ENCODE peak calls at places on chromosomes 5 and 9, in four cellular contexts. O, X, N and D are unnamed samples.

GRCh38 chr5:103000089-103000488 is 119.8 kb downstream of the GIN1 start:
- DNase-seq in O (no peak), X (no peak), N (no peak), D (no peak)

GRCh38 chr5:170538970-170539586 is 35.3 kb downstream of the KCNIP1 start:
- DNase-seq in O (no peak), X (no peak), N (no peak), D (no peak)

GRCh38 chr9:133160742-133161541 is 2.8 kb downstream of the GBGT1 start:
- DNase-seq in O (no peak), X (peak), N (peak), D (no peak)

GRCh38 chr9:94110821-94111252 is 26.6 kb downstream of the PTPDC1 start:
- DNase-seq in O (no peak), X (no peak), N (peak), D (no peak)

GRCh38 chr5:90037646-90038045 is 371.9 kb downstream of the CETN3 start:
- DNase-seq in O (no peak), X (no peak), N (no peak), D (no peak)

GRCh38 chr9:19104528-19105282 is 2.0 kb upstream of the HAUS6 start:
- DNase-seq in O (no peak), X (no peak), N (no peak), D (no peak)

GRCh38 chr9:110440161-110440560 is 102.5 kb upstream of the TXNDC8 start:
- DNase-seq in O (no peak), X (no peak), N (no peak), D (no peak)

GRCh38 chr5:893137-893506 is 438 bp downstream of the TRIP13 start:
- DNase-seq in O (no peak), X (no peak), N (peak), D (no peak)

DNA sequence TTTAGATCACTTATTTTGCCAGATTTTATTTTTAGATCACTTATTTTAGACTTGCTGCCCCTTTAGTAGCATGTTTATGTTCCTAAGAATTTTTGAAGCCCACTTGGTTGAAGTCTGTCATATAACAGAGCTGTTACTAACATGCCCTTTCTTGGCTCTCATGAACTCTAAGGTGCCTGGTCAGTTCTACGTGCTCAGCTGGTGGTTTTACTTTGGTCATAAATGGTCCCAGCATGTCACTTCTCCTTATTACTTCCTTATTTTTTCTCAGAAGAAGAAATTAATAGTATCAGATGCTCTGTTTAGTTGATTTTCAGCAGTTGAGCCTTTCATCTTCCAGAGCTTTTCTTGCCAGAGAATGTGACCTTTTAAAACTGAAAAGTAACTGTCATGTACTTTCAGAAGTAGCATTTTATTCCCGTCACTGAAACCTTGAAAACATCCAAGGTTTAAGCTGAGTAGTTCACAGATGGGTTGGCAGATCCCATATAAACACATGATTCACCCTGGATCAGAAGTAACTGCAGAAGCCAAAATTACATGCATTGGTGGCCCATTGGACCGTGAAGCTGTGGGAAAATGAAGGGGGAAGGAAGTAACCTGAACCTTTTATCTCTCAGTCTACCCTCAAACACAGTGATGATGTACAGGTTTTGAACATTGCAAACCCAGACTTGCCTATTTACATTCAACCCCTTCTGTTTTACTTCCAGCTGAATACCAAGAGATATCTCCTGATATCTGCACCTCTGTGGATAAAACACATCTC is 50.5 kb downstream of the HACD4 start:
- DNase-seq in O (no peak), X (no peak), N (no peak), D (peak)
- TF ChIP-seq SP1 in O (no peak), X (no peak), N (no peak), D (no peak)

DNA sequence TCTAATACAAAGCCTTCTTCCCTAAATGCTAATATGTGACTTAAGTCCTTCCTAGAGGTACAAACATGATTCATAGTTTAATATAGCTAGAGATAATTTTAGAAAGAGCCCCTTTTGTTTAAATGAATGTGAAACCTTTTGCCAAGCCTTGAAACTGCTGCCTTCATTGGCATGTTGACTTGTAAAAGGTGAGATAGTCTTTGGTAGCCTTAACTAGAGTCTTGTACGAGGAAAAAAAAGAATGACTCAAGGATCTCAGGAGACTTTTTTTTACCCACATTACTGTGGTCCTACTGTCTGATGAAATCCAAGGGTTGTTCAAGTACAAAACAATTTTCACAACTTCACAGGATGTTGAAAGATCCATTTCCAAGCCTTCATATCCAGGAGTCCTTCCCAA is 61.2 kb upstream of the FST start:
- DNase-seq in O (no peak), X (no peak), N (no peak), D (no peak)
- H2AFZ ChIP-seq in O (no peak), X (no peak), N (no peak), D (no peak)

DNA sequence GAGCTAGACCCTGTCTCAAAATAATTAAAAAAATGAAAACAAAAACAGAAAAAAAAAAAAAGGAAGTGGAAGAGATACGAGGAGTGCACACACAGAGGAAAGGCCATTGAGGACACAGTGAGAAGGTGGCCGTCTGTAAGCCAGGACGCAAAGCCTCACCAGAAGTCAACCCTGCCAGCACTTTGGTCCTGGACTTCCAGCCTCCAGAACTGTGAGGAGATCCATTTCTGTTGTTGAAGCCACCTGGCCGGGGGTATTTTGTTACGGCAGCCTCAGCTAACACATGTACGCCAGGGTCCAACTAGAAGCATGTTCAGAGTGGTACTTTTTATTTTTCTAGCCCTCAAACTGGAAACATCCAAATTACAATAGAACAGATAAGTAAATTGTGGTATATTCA is 21.8 kb downstream of the SLC35D2 start:
- DNase-seq in O (no peak), X (no peak), N (no peak), D (no peak)
- TF ChIP-seq SP1 in O (no peak), X (no peak), N (no peak), D (no peak)

DNA sequence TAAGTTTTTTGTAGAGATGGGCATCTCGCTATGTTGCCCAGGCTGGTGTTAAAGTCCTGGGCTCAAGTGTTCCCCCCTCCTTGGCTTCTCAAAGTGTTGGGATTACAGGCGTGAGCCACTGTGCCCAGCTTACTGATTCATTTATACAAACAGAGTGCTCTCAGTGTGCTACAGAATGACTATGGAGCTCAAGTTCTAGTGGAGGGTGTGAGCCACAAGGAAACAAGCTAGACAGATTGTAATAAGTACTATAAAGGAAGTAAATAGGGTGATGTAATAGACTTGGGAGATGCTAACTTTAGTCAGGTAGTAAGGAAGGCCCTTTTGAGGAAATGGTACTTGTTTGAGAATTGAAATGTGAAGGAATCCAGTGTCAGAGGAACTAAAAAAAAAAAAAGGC is 1.7 kb upstream of the TMEM267 start:
- DNase-seq in O (no peak), X (no peak), N (no peak), D (no peak)
- H2AFZ ChIP-seq in O (no peak), X (no peak), N (no peak), D (no peak)

DNA sequence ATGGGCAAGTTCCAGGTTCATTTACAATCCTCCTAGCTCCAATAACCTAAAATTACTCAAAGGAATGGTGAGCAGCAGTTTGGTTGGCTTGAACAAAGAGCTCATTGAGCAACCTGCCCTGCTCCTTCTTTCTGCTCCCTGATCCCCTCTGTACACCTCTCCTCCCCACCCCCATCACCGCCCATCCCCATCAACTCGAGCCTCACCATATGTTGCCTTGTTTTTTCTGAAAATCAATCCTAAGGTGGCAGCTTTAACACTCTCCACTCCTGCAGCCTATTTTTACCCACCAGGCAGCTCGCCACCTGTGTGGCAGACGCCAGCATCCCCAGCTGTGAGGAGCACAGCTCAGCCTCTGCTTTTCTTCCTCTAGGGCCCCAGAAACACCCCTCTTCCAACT is 533.4 kb upstream of the BRINP1 start:
- DNase-seq in O (no peak), X (no peak), N (no peak), D (no peak)
- TF ChIP-seq SP1 in O (no peak), X (no peak), N (no peak), D (no peak)

GRCh38 chr9:11457809-11458785 is 845.3 kb upstream of the PTPRD start:
- DNase-seq in O (no peak), X (no peak), N (no peak), D (no peak)
- H2AFZ ChIP-seq in O (peak), X (no peak), N (no peak), D (no peak)

DNA sequence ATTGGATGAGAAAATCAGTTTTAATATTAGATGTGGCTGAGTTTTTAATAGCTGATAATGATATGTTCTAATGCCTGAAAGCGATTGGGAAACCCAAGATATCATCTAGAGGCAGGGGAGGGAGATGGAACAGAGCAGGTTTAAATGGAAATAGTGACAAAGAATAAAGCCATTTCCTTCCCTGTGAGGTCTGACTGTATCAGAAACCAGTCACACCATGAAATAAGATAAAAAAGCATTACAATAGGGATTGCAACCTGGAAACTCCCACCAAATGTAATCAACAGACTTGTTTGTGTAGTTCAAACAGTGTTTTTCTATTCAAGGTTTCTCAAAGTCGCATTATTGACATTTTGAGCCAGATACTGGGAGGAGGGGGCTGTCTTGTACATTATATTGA is 110.1 kb upstream of the SMIM23 start:
- DNase-seq in O (no peak), X (no peak), N (no peak), D (no peak)
- TF ChIP-seq SP1 in O (no peak), X (no peak), N (no peak), D (no peak)

GRCh38 chr9:34575775-34576592 is 13.5 kb downstream of the CNTFR start:
- DNase-seq in O (no peak), X (no peak), N (no peak), D (no peak)
- H2AFZ ChIP-seq in O (no peak), X (no peak), N (no peak), D (no peak)